ENCODE peak calls at places on chromosomes 1 and 21, in four cellular contexts. Q is IMR-90, P is H9, C is H1. B is an unnamed sample.

GRCh38 chr1:183881387-183882084 is 76.6 kb downstream of the RGL1 start:
- DNase-seq in Q (peak; percentile 86), P (peak; percentile 72), C (peak; percentile 51), B (peak; percentile 42)

GRCh38 chr1:90000934-90001676 is 6.2 kb downstream of the ZNF326 start:
- DNase-seq in Q (no peak), P (no peak), C (no peak), B (no peak)

GRCh38 chr21:14319805-14320204 is 63.1 kb downstream of the HSPA13 start:
- DNase-seq in Q (no peak), P (no peak), C (no peak), B (no peak)

GRCh38 chr1:50095716-50096115 is 13.0 kb upstream of the ELAVL4 start:
- DNase-seq in Q (no peak), P (no peak), C (no peak), B (no peak)

GRCh38 chr1:241485554-241485992 is 34.0 kb downstream of the FH start:
- DNase-seq in Q (peak; percentile 16), P (peak; percentile 29), C (no peak), B (no peak)

GRCh38 chr1:232904566-232904965 is 45.8 kb upstream of the NTPCR start:
- DNase-seq in Q (peak; percentile 89), P (no peak), C (no peak), B (no peak)

GRCh38 chr1:201709564-201710295 is 119.2 kb upstream of the IPO9 start:
- DNase-seq in Q (peak; percentile 66), P (peak; percentile 84), C (peak; percentile 92), B (no peak)

GRCh38 chr1:182035097-182035770 is 26.3 kb downstream of the ZNF648 start:
- DNase-seq in Q (no peak), P (peak; percentile 59), C (peak; percentile 68), B (no peak)

GRCh38 chr1:161225178-161225533 is 704 bp upstream of the TOMM40L start:
- DNase-seq in Q (no peak), P (no peak), C (no peak), B (no peak)

GRCh38 chr1:203130358-203130992 is 2.9 kb downstream of the ADORA1 start:
- DNase-seq in Q (no peak), P (peak; percentile 15), C (peak; percentile 35), B (no peak)

GRCh38 chr1:243580072-243580471 is 270.0 kb downstream of the AKT3 start:
- DNase-seq in Q (peak; percentile 24), P (no peak), C (no peak), B (no peak)

GRCh38 chr1:159122005-159122621 is 45.5 kb upstream of the AIM2 start:
- DNase-seq in Q (peak; percentile 29), P (no peak), C (no peak), B (no peak)

GRCh38 chr1:91755176-91755575 is 130.8 kb downstream of the TGFBR3 start:
- DNase-seq in Q (peak; percentile 48), P (no peak), C (no peak), B (no peak)

GRCh38 chr1:151282883-151283725 is 1.0 kb downstream of the ZNF687 start:
- DNase-seq in Q (no peak), P (no peak), C (peak; percentile 64), B (peak; percentile 23)

GRCh38 chr21:41976611-41977010 is 22.8 kb upstream of the C2CD2 start:
- DNase-seq in Q (no peak), P (no peak), C (peak; percentile 32), B (no peak)

GRCh38 chr1:65265296-65266271 is 43.8 kb upstream of the DNAJC6 start:
- DNase-seq in Q (no peak), P (peak; percentile 82), C (peak; percentile 83), B (no peak)

GRCh38 chr1:152796421-152796820 is at the start of gene LCE1D:
- DNase-seq in Q (no peak), P (no peak), C (no peak), B (no peak)

GRCh38 chr1:191882870-191883269 is 275.4 kb upstream of the RGS18 start:
- DNase-seq in Q (no peak), P (no peak), C (no peak), B (no peak)

GRCh38 chr1:22978299-22978698 is 5.6 kb upstream of the LACTBL1 start:
- DNase-seq in Q (peak; percentile 74), P (no peak), C (no peak), B (no peak)

GRCh38 chr1:23805025-23805424 is 4.5 kb upstream of the GALE start:
- DNase-seq in Q (no peak), P (no peak), C (no peak), B (no peak)

GRCh38 chr1:40984066-40984465 is 4.6 kb downstream of the CTPS1 start:
- DNase-seq in Q (no peak), P (no peak), C (no peak), B (no peak)

GRCh38 chr1:32393832-32394140 is 455 bp downstream of the BSDC1 start:
- DNase-seq in Q (no peak), P (peak; percentile 60), C (no peak), B (no peak)
- H3K14ac ChIP-seq in Q (peak overlapping the region; percentile 89), P (peak overlapping the region; percentile 90), C (no peak overlapping the region), B (peak overlapping the region; percentile 77)

DNA sequence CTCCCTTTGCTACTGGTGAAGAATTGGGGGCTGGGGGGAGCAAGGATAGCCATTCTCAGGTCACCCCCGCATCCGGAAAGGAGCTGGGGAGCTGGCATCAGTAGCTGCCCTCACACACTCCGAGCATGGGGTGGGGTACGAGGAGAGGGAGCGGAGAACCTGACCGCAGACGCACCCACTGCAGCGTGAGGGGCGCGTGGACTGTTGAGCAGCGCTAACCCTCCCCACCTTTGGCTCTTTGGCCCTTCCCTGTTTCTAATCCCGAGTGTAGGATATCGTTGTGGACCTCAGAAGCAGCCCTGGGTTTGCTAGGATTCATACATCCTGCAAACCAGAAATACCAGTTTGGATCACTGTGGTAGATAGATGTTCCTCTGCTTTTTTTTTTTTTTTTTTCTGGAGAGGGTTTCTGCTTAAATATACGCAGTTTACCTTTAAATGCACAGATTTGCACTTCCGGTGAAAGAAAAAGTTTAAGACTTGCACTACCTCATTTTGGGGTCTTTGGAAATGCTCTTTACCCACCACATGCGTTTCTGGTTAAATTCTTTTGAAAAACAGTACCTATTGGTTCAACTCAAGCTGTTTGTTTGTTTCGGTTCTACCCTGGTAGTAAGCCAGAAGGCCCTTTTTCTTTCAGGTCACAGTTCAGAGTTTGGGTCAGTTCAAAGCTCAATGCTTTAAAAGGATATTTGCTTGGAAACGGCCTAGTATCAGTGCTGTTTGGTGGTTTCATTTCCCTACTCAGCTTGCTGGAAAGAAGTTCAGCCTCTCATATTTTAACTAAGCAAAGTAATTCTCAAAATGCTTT is 821 bp downstream of the DDI2 start:
- DNase-seq in Q (no peak), P (peak; percentile 35), C (peak; percentile 71), B (no peak)
- H3K14ac ChIP-seq in Q (peak overlapping the region; percentile 31), P (peak overlapping the region; percentile 86), C (no peak overlapping the region), B (peak overlapping the region; percentile 14)

GRCh38 chr1:234373938-234374240 is 633 bp downstream of the COA6 start:
- DNase-seq in Q (no peak), P (no peak), C (no peak), B (peak; percentile 5)
- H3K14ac ChIP-seq in Q (peak overlapping the region; percentile 89), P (peak overlapping the region; percentile 79), C (no peak overlapping the region), B (no peak overlapping the region)

DNA sequence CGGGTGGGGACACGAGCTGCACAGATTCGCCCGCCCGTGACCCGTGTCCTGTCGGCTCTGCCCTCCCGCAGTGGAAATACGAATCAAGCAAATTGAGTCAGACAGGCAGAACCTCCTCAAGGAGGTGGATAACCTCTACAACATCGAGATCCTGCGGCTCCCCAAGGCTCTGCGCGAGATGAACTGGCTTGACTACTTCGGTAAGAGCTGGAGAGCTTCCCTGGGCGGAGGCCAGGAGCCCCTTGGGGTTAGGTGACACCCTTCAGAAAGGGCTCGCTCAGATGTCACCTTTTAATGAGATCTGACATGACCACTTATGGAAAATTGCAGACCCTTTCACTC is 489 bp downstream of the CDCA8 start:
- DNase-seq in Q (no peak), P (no peak), C (no peak), B (no peak)
- H3K14ac ChIP-seq in Q (no peak overlapping the region), P (peak overlapping the region; percentile 81), C (no peak overlapping the region), B (no peak overlapping the region)

GRCh38 chr1:153961421-153961820 is 1.9 kb downstream of the SLC39A1 start:
- DNase-seq in Q (no peak), P (no peak), C (no peak), B (no peak)
- H3K14ac ChIP-seq in Q (peak overlapping the region; percentile 97), P (no peak overlapping the region), C (no peak overlapping the region), B (no peak overlapping the region)

GRCh38 chr1:214249651-214250050 is 31.3 kb upstream of the SMYD2 start:
- DNase-seq in Q (no peak), P (no peak), C (no peak), B (no peak)
- H3K14ac ChIP-seq in Q (no peak overlapping the region), P (no peak overlapping the region), C (no peak overlapping the region), B (no peak overlapping the region)

DNA sequence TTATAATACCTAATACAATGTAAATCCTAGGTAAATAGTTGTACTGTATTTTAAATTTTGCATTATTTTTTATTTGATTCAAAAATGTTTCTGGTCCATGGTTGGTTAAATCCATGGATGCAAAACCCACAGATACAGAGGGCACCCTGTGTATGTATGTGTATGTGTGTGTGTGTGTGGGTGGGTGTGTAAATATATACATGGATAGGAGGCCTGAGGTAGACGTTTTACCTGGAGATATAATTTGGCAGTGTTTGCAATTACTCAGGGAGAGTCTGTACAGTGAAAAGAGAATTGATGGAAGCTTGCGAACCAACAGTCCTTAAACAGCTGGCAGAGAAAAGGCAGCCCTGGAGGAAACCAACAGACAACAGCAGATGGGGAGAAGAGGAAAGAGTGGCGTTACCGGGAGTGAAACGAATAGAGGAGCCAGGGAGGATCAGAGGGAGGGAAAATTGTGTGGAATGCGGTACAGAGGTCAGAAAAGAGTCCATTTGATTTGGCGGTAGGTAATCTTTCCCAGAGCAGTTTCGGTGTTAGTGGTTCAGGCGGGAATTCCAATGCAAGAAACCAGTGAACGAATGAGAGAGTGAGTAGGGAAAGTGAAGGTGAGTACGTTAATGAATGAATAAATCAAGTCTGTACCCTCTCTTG is 47.9 kb upstream of the NBL1 start:
- DNase-seq in Q (peak; percentile 28), P (no peak), C (no peak), B (no peak)
- H3K14ac ChIP-seq in Q (peak overlapping the region; percentile 34), P (peak overlapping the region; percentile 89), C (no peak overlapping the region), B (no peak overlapping the region)